ENCODE peak calls at places on chromosomes 16 and 17, in ten cellular contexts. J is tibial artery, M is IMR-90, D is AG04450, B is tibial nerve, F is HL-60, U is psoas muscle, H is PC-3, R is cardiac muscle cell, Q is stomach. G is an unnamed sample.

GRCh38 chr17:10127819-10128375 is 70.5 kb downstream of the GAS7 start:
- DNase-seq in M (peak), F (peak), R (peak), U (peak), B (peak), D (peak), H (no peak), J (peak), Q (peak), G (peak)

GRCh38 chr17:7720125-7720524 is 2.6 kb downstream of the DNAH2 start:
- DNase-seq in U (no peak), D (no peak), M (no peak), B (no peak), F (no peak), Q (no peak), J (no peak), H (no peak), R (no peak), G (no peak)

GRCh38 chr17:16962804-16963203 is 9.1 kb downstream of the TNFRSF13B start:
- DNase-seq in B (no peak), R (no peak), J (no peak), F (no peak), U (no peak), Q (no peak), D (no peak), M (no peak), H (peak), G (no peak)

GRCh38 chr17:80071116-80071980 is 30.0 kb upstream of the GAA start:
- DNase-seq in U (peak), H (no peak), B (peak), F (no peak), M (peak), D (no peak), R (peak), Q (peak), J (peak), G (peak)

GRCh38 chr17:41621916-41622315 is 2.5 kb downstream of the KRT17 start:
- DNase-seq in H (no peak), J (no peak), B (no peak), D (no peak), M (no peak), F (no peak), Q (no peak), R (no peak), U (no peak), G (no peak)

GRCh38 chr16:50539822-50540710 is 8.1 kb upstream of the NKD1 start:
- DNase-seq in Q (no peak), F (no peak), D (no peak), J (no peak), B (no peak), M (no peak), U (no peak), R (no peak), H (no peak), G (peak)

GRCh38 chr16:66304961-66305360 is 61.5 kb upstream of the CDH5 start:
- DNase-seq in H (no peak), Q (peak), D (no peak), B (no peak), M (no peak), F (no peak), J (no peak), U (no peak), R (no peak), G (no peak)

GRCh38 chr16:49615606-49616005 is 240.3 kb downstream of the ZNF423 start:
- DNase-seq in U (no peak), Q (peak), F (no peak), H (no peak), R (no peak), M (no peak), B (no peak), J (no peak), D (no peak), G (no peak)

GRCh38 chr16:25006504-25007055 is 8.6 kb downstream of the ARHGAP17 start:
- DNase-seq in M (peak), J (no peak), R (peak), B (no peak), F (peak), U (no peak), Q (no peak), H (no peak), D (no peak), G (no peak)

GRCh38 chr16:57893559-57894389 is 77.2 kb downstream of the CNGB1 start:
- DNase-seq in J (no peak), D (peak), M (peak), F (peak), U (no peak), Q (no peak), H (peak), B (no peak), R (peak), G (no peak)

GRCh38 chr17:45705123-45706009 is 78.8 kb upstream of the CRHR1 start:
- DNase-seq in J (no peak), H (peak), R (no peak), D (no peak), B (no peak), U (no peak), Q (no peak), M (peak), F (no peak), G (no peak)

GRCh38 chr17:266701-267656 is 85.5 kb upstream of the DOC2B start:
- DNase-seq in U (peak), Q (peak), R (peak), F (no peak), J (peak), H (no peak), B (no peak), D (no peak), M (no peak), G (no peak)

GRCh38 chr16:24984903-24985675 is 30.1 kb downstream of the ARHGAP17 start:
- DNase-seq in J (no peak), M (no peak), Q (no peak), R (no peak), B (no peak), U (no peak), D (no peak), F (no peak), H (no peak), G (no peak)

GRCh38 chr17:60292697-60293096 is 99.2 kb downstream of the USP32 start:
- DNase-seq in F (no peak), D (no peak), R (no peak), B (no peak), H (no peak), U (no peak), J (no peak), M (no peak), Q (no peak), G (no peak)

GRCh38 chr16:89827383-89828198 is 684 bp upstream of the SPIRE2 start:
- DNase-seq in F (no peak), J (no peak), R (peak), D (no peak), B (no peak), Q (peak), M (peak), H (peak), U (peak), G (peak)

GRCh38 chr17:46802831-46803230 is 15.7 kb downstream of the WNT3 start:
- DNase-seq in D (no peak), U (no peak), R (no peak), M (no peak), J (no peak), H (no peak), F (no peak), B (no peak), Q (no peak), G (no peak)

GRCh38 chr17:1561420-1562177 is 993 bp downstream of the PITPNA start:
- DNase-seq in B (no peak), U (peak), M (no peak), Q (no peak), D (no peak), F (no peak), J (no peak), H (peak), R (peak), G (no peak)

GRCh38 chr17:29930399-29931010 is 477 bp upstream of the SSH2 start:
- DNase-seq in U (no peak), D (no peak), B (no peak), M (peak), J (no peak), Q (no peak), R (no peak), F (no peak), H (no peak), G (no peak)

GRCh38 chr17:18917506-18918032 is 34.4 kb upstream of the SLC5A10 start:
- DNase-seq in J (no peak), H (no peak), D (no peak), B (no peak), Q (no peak), F (no peak), M (no peak), R (no peak), U (no peak), G (no peak)

GRCh38 chr17:50972579-50972978 is 106.4 kb upstream of the TOB1 start:
- DNase-seq in H (no peak), M (no peak), B (no peak), Q (no peak), J (no peak), U (no peak), R (no peak), F (no peak), D (no peak), G (no peak)

GRCh38 chr17:60170835-60171752 is 21.3 kb downstream of the CA4 start:
- DNase-seq in H (no peak), J (no peak), F (no peak), Q (peak), D (no peak), R (no peak), M (peak), U (no peak), B (no peak), G (no peak)

GRCh38 chr16:59470556-59470955 is 736.4 kb upstream of the GOT2 start:
- DNase-seq in F (no peak), M (no peak), D (no peak), H (no peak), Q (no peak), U (no peak), J (no peak), R (no peak), B (no peak), G (no peak)

GRCh38 chr16:47139561-47140185 is 4.1 kb downstream of the NETO2 start:
- DNase-seq in H (no peak), F (no peak), U (no peak), Q (no peak), B (no peak), R (no peak), J (no peak), M (peak), D (no peak), G (no peak)

GRCh38 chr17:81245024-81245664 is 6.0 kb downstream of the NDUFAF8 start:
- DNase-seq in U (peak), R (no peak), F (no peak), H (peak), D (no peak), J (no peak), Q (no peak), B (no peak), M (peak), G (no peak)

GRCh38 chr17:81519284-81520020 is 6.9 kb upstream of the ACTG1 start:
- DNase-seq in D (no peak), U (peak), Q (peak), B (no peak), F (no peak), H (peak), R (no peak), J (peak), M (no peak), G (no peak)

GRCh38 chr17:67685351-67685750 is 32.4 kb upstream of the NOL11 start:
- DNase-seq in B (no peak), D (no peak), H (no peak), J (no peak), Q (no peak), M (no peak), R (no peak), U (no peak), F (no peak), G (no peak)

GRCh38 chr17:49632201-49632600 is 45.7 kb downstream of the SPOP start:
- DNase-seq in J (no peak), Q (no peak), M (no peak), R (no peak), H (no peak), D (no peak), F (no peak), U (no peak), B (no peak), G (no peak)

GRCh38 chr16:90020260-90020837 is 1.1 kb upstream of the DBNDD1 start:
- DNase-seq in J (no peak), M (peak), R (no peak), D (no peak), Q (no peak), U (no peak), F (no peak), B (no peak), H (no peak), G (no peak)

GRCh38 chr16:31202402-31203385 is at the start of gene PYCARD:
- DNase-seq in R (peak), Q (peak), J (peak), F (peak), D (no peak), M (peak), B (peak), U (peak), H (peak), G (no peak)

GRCh38 chr17:27315322-27315721 is 21.4 kb downstream of the WSB1 start:
- DNase-seq in M (peak), H (no peak), D (peak), B (peak), Q (peak), R (peak), F (no peak), J (peak), U (peak), G (peak)

GRCh38 chr16:24085665-24086064 is 170.5 kb upstream of the CACNG3 start:
- DNase-seq in H (no peak), M (no peak), R (no peak), J (no peak), F (no peak), D (no peak), U (no peak), Q (no peak), B (no peak), G (no peak)

GRCh38 chr16:29678691-29679267 is at the start of gene QPRT:
- DNase-seq in J (no peak), M (peak), D (no peak), B (no peak), R (peak), F (peak), U (no peak), Q (no peak), H (no peak), G (no peak)

GRCh38 chr17:31857920-31858646 is 961 bp downstream of the COPRS start:
- DNase-seq in M (no peak), U (no peak), R (no peak), J (no peak), Q (no peak), H (peak), F (no peak), D (no peak), B (no peak), G (no peak)

GRCh38 chr16:81694494-81695285 is 84.4 kb upstream of the PLCG2 start:
- DNase-seq in D (no peak), B (no peak), H (no peak), M (no peak), R (peak), U (no peak), J (no peak), Q (no peak), F (no peak), G (no peak)

GRCh38 chr17:83080641-83081560 is 1.5 kb downstream of the METRNL start:
- DNase-seq in F (no peak), M (peak), J (peak), H (no peak), B (no peak), R (peak), D (no peak), Q (peak), U (no peak), G (no peak)

GRCh38 chr16:27853651-27854050 is 209.9 kb downstream of the GSG1L start:
- DNase-seq in M (no peak), U (no peak), F (no peak), J (peak), Q (no peak), B (no peak), R (no peak), D (no peak), H (no peak), G (peak)

GRCh38 chr16:27851586-27851985 is 211.9 kb downstream of the GSG1L start:
- DNase-seq in M (no peak), R (no peak), B (no peak), Q (no peak), J (peak), D (no peak), H (no peak), U (peak), F (no peak), G (no peak)

GRCh38 chr16:27853101-27853500 is 210.4 kb downstream of the GSG1L start:
- DNase-seq in M (no peak), D (no peak), J (peak), Q (no peak), U (no peak), H (no peak), R (no peak), F (no peak), B (no peak), G (no peak)

GRCh38 chr16:27852116-27852515 is 211.4 kb downstream of the GSG1L start:
- DNase-seq in M (no peak), H (no peak), R (no peak), Q (no peak), F (no peak), D (no peak), B (no peak), J (peak), U (peak), G (no peak)

GRCh38 chr16:27852681-27853080 is 210.8 kb downstream of the GSG1L start:
- DNase-seq in B (no peak), J (peak), Q (no peak), D (no peak), M (no peak), R (no peak), F (no peak), U (no peak), H (no peak), G (no peak)
- H3K4me3 ChIP-seq in B (no peak), J (no peak), Q (no peak), D (no peak), M (no peak), R (no peak), F (no peak), U (no peak), H (no peak), G (no peak)

DNA sequence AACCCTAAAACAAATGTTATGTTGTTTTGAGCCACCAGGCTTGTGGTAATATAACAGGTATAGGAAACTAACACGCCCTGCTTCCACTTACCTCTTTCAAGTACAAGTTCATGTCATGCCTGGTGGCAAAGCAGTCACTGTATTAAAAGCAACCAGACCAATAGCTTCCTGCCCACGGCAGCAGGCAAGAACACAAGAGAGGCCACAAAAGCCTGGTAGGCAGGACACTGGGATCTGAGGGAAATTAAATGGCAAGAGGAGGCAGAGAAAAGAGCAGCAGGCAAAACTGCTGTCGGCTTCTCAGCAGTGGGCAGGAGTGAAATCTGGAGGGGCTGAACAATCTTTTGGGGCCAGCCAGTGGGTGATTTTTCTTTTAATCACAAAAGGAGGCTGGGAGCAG is 2.2 kb downstream of the CYTH1 start:
- DNase-seq in D (no peak), M (no peak), U (no peak), H (no peak), F (no peak), J (peak), R (no peak), B (no peak), Q (no peak), G (peak)
- TF ChIP-seq CTCF in D (no peak), M (no peak), U (no peak), H (no peak), F (no peak), J (no peak), R (no peak), B (no peak), Q (no peak), G (no peak)

GRCh38 chr17:4712526-4712925 is 2.1 kb downstream of the ARRB2 start:
- DNase-seq in Q (no peak), R (no peak), J (no peak), H (no peak), B (no peak), F (no peak), D (no peak), M (no peak), U (no peak), G (no peak)

GRCh38 chr17:4709794-4710692 is at the start of gene ARRB2:
- DNase-seq in B (peak), U (peak), D (peak), R (peak), H (peak), F (peak), Q (peak), M (peak), J (peak), G (peak)

GRCh38 chr17:4710693-4711634 is 532 bp downstream of the ARRB2 start:
- DNase-seq in Q (peak), D (no peak), M (no peak), F (peak), J (no peak), U (peak), R (no peak), B (no peak), H (no peak), G (no peak)

GRCh38 chr17:4708436-4708835 is 2.0 kb upstream of the ARRB2 start:
- DNase-seq in U (no peak), B (no peak), J (no peak), R (no peak), H (peak), D (no peak), M (no peak), Q (no peak), F (peak), G (peak)

DNA sequence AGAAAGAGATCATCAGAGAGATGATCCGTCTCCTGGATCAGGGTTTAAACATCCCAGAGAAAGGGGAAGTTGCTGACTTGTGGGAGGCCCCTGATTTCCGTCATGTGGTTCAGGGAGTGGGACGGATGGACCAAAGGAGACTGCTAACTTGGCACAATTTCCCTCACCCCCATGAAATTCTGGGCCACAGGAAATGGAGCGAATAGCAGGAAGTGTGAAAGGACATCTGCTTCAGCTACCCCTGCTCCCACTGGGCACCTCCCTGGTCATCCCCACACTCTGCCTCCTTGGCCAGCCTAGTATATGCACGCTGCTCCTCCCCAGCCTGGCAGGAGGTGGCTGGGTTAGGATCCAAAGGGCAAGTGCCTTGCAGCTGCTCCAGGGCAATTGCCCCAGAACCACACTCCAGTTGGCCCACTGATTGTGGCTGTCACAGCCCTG is 1.3 kb downstream of the ARRB2 start:
- DNase-seq in D (no peak), F (peak), R (no peak), B (no peak), M (no peak), Q (no peak), J (peak), U (peak), H (no peak), G (no peak)
- H3K27ac ChIP-seq in D (no peak), F (peak), R (no peak), B (peak), M (no peak), Q (peak), J (no peak), U (peak), H (no peak), G (peak)

DNA sequence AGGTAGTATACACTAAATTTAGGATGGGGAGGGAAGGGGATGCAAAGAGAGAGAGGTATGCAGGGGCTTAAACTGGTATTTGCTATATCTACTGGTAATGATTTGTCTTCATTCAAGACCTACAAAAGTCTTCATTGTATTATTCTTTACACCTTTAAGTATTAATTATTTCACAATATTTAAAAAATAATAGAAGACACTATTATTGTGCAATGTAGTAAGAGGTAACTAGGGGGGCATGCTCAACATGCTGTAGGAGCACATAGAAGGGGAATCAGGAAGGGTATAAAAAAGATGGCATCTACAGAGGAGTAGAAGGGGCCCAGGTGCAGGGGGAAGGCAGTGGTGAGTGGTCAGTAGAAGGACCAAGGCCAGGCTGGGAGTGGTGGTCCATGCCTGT is 14.9 kb upstream of the CCR7 start:
- DNase-seq in M (no peak), U (no peak), Q (no peak), J (no peak), F (no peak), D (no peak), H (no peak), R (no peak), B (no peak), G (no peak)
- H3K4me3 ChIP-seq in M (no peak), U (no peak), Q (no peak), J (no peak), F (no peak), D (no peak), H (no peak), R (no peak), B (no peak), G (no peak)